ENCODE peak calls at places on chromosome 7, in nine cellular contexts. One of them, this sample, is unnamed.

GRCh38 chr7:38451840-38452239 is 178.4 kb upstream of the TARP start:
- DNase-seq in endothelial cell of umbilical vein: peak; percentile 54
- DNase-seq in CD4-positive, alpha-beta T cell: no peak
- DNase-seq in psoas muscle: no peak
- DNase-seq in body of pancreas: no peak
- DNase-seq in heart right ventricle: no peak
- DNase-seq in OCI-LY7: no peak
- DNase-seq in WERI-Rb-1: no peak
- DNase-seq in Peyer's patch: no peak
- DNase-seq in this sample: no peak

GRCh38 chr7:78412216-78412858 is 613.8 kb downstream of the PHTF2 start:
- DNase-seq in WERI-Rb-1: no peak
- DNase-seq in OCI-LY7: no peak
- DNase-seq in endothelial cell of umbilical vein: no peak
- DNase-seq in CD4-positive, alpha-beta T cell: no peak
- DNase-seq in body of pancreas: no peak
- DNase-seq in heart right ventricle: no peak
- DNase-seq in Peyer's patch: no peak
- DNase-seq in psoas muscle: no peak
- DNase-seq in this sample: no peak

GRCh38 chr7:111763221-111763791 is 201.0 kb upstream of the IMMP2L start:
- DNase-seq in CD4-positive, alpha-beta T cell: no peak
- DNase-seq in body of pancreas: no peak
- DNase-seq in endothelial cell of umbilical vein: peak; percentile 46
- DNase-seq in OCI-LY7: peak; percentile 6
- DNase-seq in Peyer's patch: no peak
- DNase-seq in WERI-Rb-1: peak; percentile 75
- DNase-seq in psoas muscle: no peak
- DNase-seq in heart right ventricle: no peak
- DNase-seq in this sample: no peak

GRCh38 chr7:116540743-116541142 is 15.9 kb downstream of the CAV1 start:
- DNase-seq in Peyer's patch: no peak
- DNase-seq in CD4-positive, alpha-beta T cell: no peak
- DNase-seq in OCI-LY7: no peak
- DNase-seq in WERI-Rb-1: no peak
- DNase-seq in heart right ventricle: no peak
- DNase-seq in psoas muscle: no peak
- DNase-seq in endothelial cell of umbilical vein: no peak
- DNase-seq in body of pancreas: no peak
- DNase-seq in this sample: no peak

GRCh38 chr7:25922296-25922695 is 229.7 kb upstream of the NFE2L3 start:
- DNase-seq in CD4-positive, alpha-beta T cell: no peak
- DNase-seq in WERI-Rb-1: no peak
- DNase-seq in OCI-LY7: no peak
- DNase-seq in endothelial cell of umbilical vein: no peak
- DNase-seq in Peyer's patch: no peak
- DNase-seq in psoas muscle: no peak
- DNase-seq in body of pancreas: no peak
- DNase-seq in heart right ventricle: no peak
- DNase-seq in this sample: no peak

GRCh38 chr7:141568227-141568626 is 17.0 kb downstream of the AGK start:
- DNase-seq in OCI-LY7: no peak
- DNase-seq in CD4-positive, alpha-beta T cell: no peak
- DNase-seq in endothelial cell of umbilical vein: no peak
- DNase-seq in psoas muscle: no peak
- DNase-seq in Peyer's patch: no peak
- DNase-seq in heart right ventricle: peak; percentile 47
- DNase-seq in WERI-Rb-1: no peak
- DNase-seq in body of pancreas: no peak
- DNase-seq in this sample: no peak

GRCh38 chr7:38506756-38507155 is 124.4 kb downstream of the AMPH start:
- DNase-seq in body of pancreas: no peak
- DNase-seq in CD4-positive, alpha-beta T cell: no peak
- DNase-seq in OCI-LY7: no peak
- DNase-seq in psoas muscle: no peak
- DNase-seq in Peyer's patch: no peak
- DNase-seq in heart right ventricle: no peak
- DNase-seq in WERI-Rb-1: no peak
- DNase-seq in endothelial cell of umbilical vein: no peak
- DNase-seq in this sample: no peak

GRCh38 chr7:24741691-24742639 is 15.3 kb downstream of the GSDME start:
- DNase-seq in psoas muscle: peak; percentile 73
- DNase-seq in Peyer's patch: peak; percentile 87
- DNase-seq in endothelial cell of umbilical vein: no peak
- DNase-seq in body of pancreas: no peak
- DNase-seq in WERI-Rb-1: no peak
- DNase-seq in heart right ventricle: peak; percentile 17
- DNase-seq in OCI-LY7: no peak
- DNase-seq in CD4-positive, alpha-beta T cell: no peak
- DNase-seq in this sample: no peak

GRCh38 chr7:28629216-28629848 is 217.0 kb downstream of the CREB5 start:
- DNase-seq in Peyer's patch: peak; percentile 54
- DNase-seq in endothelial cell of umbilical vein: no peak
- DNase-seq in body of pancreas: no peak
- DNase-seq in psoas muscle: peak; percentile 71
- DNase-seq in OCI-LY7: no peak
- DNase-seq in CD4-positive, alpha-beta T cell: no peak
- DNase-seq in heart right ventricle: no peak
- DNase-seq in WERI-Rb-1: no peak
- DNase-seq in this sample: no peak

GRCh38 chr7:27889800-27890199 is 149.8 kb downstream of the TAX1BP1 start:
- DNase-seq in Peyer's patch: no peak
- DNase-seq in CD4-positive, alpha-beta T cell: no peak
- DNase-seq in WERI-Rb-1: no peak
- DNase-seq in endothelial cell of umbilical vein: no peak
- DNase-seq in body of pancreas: no peak
- DNase-seq in heart right ventricle: no peak
- DNase-seq in OCI-LY7: no peak
- DNase-seq in psoas muscle: no peak
- DNase-seq in this sample: no peak

GRCh38 chr7:51256244-51256781 is 60.3 kb downstream of the COBL start:
- DNase-seq in WERI-Rb-1: no peak
- DNase-seq in Peyer's patch: peak; percentile 54
- DNase-seq in body of pancreas: no peak
- DNase-seq in endothelial cell of umbilical vein: no peak
- DNase-seq in psoas muscle: no peak
- DNase-seq in CD4-positive, alpha-beta T cell: no peak
- DNase-seq in heart right ventricle: no peak
- DNase-seq in OCI-LY7: no peak
- DNase-seq in this sample: no peak

GRCh38 chr7:122694697-122695096 is 4.2 kb downstream of the RNF133 start:
- DNase-seq in WERI-Rb-1: no peak
- DNase-seq in CD4-positive, alpha-beta T cell: no peak
- DNase-seq in Peyer's patch: no peak
- DNase-seq in psoas muscle: no peak
- DNase-seq in OCI-LY7: no peak
- DNase-seq in body of pancreas: no peak
- DNase-seq in heart right ventricle: no peak
- DNase-seq in endothelial cell of umbilical vein: no peak
- DNase-seq in this sample: no peak

GRCh38 chr7:112622159-112622715 is 141.4 kb downstream of the LSMEM1 start:
- DNase-seq in CD4-positive, alpha-beta T cell: no peak
- DNase-seq in endothelial cell of umbilical vein: no peak
- DNase-seq in OCI-LY7: no peak
- DNase-seq in WERI-Rb-1: no peak
- DNase-seq in heart right ventricle: no peak
- DNase-seq in psoas muscle: no peak
- DNase-seq in body of pancreas: no peak
- DNase-seq in Peyer's patch: no peak
- DNase-seq in this sample: no peak

GRCh38 chr7:120254845-120255244 is 18.1 kb upstream of the KCND2 start:
- DNase-seq in heart right ventricle: peak; percentile 23
- DNase-seq in WERI-Rb-1: no peak
- DNase-seq in OCI-LY7: no peak
- DNase-seq in body of pancreas: no peak
- DNase-seq in psoas muscle: no peak
- DNase-seq in CD4-positive, alpha-beta T cell: no peak
- DNase-seq in endothelial cell of umbilical vein: no peak
- DNase-seq in Peyer's patch: no peak
- DNase-seq in this sample: no peak

GRCh38 chr7:37916673-37917660 is at the start of gene SFRP4:
- DNase-seq in psoas muscle: peak; percentile 84
- DNase-seq in CD4-positive, alpha-beta T cell: no peak
- DNase-seq in body of pancreas: peak; percentile 61
- DNase-seq in WERI-Rb-1: peak; percentile 67
- DNase-seq in endothelial cell of umbilical vein: peak; percentile 56
- DNase-seq in heart right ventricle: peak; percentile 61
- DNase-seq in Peyer's patch: peak; percentile 69
- DNase-seq in OCI-LY7: peak; percentile 23
- DNase-seq in this sample: peak; percentile 82

GRCh38 chr7:20201380-20201779 is 15.8 kb downstream of the MACC1 start:
- DNase-seq in Peyer's patch: peak; percentile 62
- DNase-seq in heart right ventricle: no peak
- DNase-seq in endothelial cell of umbilical vein: no peak
- DNase-seq in OCI-LY7: peak; percentile 12
- DNase-seq in psoas muscle: no peak
- DNase-seq in WERI-Rb-1: no peak
- DNase-seq in CD4-positive, alpha-beta T cell: no peak
- DNase-seq in body of pancreas: no peak
- DNase-seq in this sample: peak; percentile 62

GRCh38 chr7:20200965-20201364 is 16.2 kb downstream of the MACC1 start:
- DNase-seq in WERI-Rb-1: no peak
- DNase-seq in OCI-LY7: no peak
- DNase-seq in heart right ventricle: no peak
- DNase-seq in CD4-positive, alpha-beta T cell: no peak
- DNase-seq in Peyer's patch: no peak
- DNase-seq in body of pancreas: no peak
- DNase-seq in psoas muscle: no peak
- DNase-seq in endothelial cell of umbilical vein: no peak
- DNase-seq in this sample: no peak

GRCh38 chr7:20211376-20211775 is 5.8 kb downstream of the MACC1 start:
- DNase-seq in WERI-Rb-1: no peak
- DNase-seq in body of pancreas: no peak
- DNase-seq in OCI-LY7: no peak
- DNase-seq in psoas muscle: no peak
- DNase-seq in endothelial cell of umbilical vein: no peak
- DNase-seq in heart right ventricle: no peak
- DNase-seq in CD4-positive, alpha-beta T cell: no peak
- DNase-seq in Peyer's patch: no peak
- DNase-seq in this sample: no peak

GRCh38 chr7:20208651-20209307 is 8.4 kb downstream of the MACC1 start:
- DNase-seq in heart right ventricle: no peak
- DNase-seq in body of pancreas: no peak
- DNase-seq in psoas muscle: no peak
- DNase-seq in OCI-LY7: no peak
- DNase-seq in WERI-Rb-1: no peak
- DNase-seq in endothelial cell of umbilical vein: no peak
- DNase-seq in CD4-positive, alpha-beta T cell: no peak
- DNase-seq in Peyer's patch: no peak
- DNase-seq in this sample: no peak

GRCh38 chr7:20206104-20206896 is 10.9 kb downstream of the MACC1 start:
- DNase-seq in OCI-LY7: no peak
- DNase-seq in heart right ventricle: no peak
- DNase-seq in CD4-positive, alpha-beta T cell: no peak
- DNase-seq in Peyer's patch: no peak
- DNase-seq in psoas muscle: no peak
- DNase-seq in endothelial cell of umbilical vein: no peak
- DNase-seq in body of pancreas: no peak
- DNase-seq in WERI-Rb-1: no peak
- DNase-seq in this sample: no peak
- H3K9me3 ChIP-seq in OCI-LY7: peaks cover 20% of the 10 kb centered on the region
- H3K9me3 ChIP-seq in heart right ventricle: peaks cover 19% of the 10 kb centered on the region
- H3K9me3 ChIP-seq in CD4-positive, alpha-beta T cell: no peaks in the 10 kb centered on the region
- H3K9me3 ChIP-seq in Peyer's patch: no peaks in the 10 kb centered on the region
- H3K9me3 ChIP-seq in psoas muscle: no peaks in the 10 kb centered on the region
- H3K9me3 ChIP-seq in endothelial cell of umbilical vein: peaks cover 2% of the 10 kb centered on the region
- H3K9me3 ChIP-seq in body of pancreas: peaks cover 8% of the 10 kb centered on the region
- H3K9me3 ChIP-seq in WERI-Rb-1: peaks cover 12% of the 10 kb centered on the region
- H3K9me3 ChIP-seq in this sample: no peaks in the 10 kb centered on the region

DNA sequence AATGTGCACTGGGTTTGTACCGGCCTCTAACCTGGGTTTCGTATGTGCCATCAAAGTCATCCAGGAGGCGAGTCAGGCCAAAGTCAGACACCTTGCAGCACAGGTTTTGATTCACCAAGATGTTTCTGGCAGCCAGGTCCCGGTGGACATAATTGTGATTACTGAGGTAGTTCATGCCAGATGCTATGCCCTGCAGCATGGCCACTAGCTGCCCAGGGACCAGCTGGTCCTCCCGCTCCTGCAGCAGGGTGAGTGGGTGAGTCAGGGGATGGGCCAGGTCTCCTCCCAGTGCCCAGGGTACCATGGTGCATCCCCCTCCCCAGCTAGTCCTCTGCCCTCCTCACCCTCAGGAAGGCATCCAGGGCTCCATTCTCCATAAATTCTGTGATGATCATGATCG is 13.6 kb downstream of the ZYX start:
- DNase-seq in psoas muscle: no peak
- DNase-seq in body of pancreas: no peak
- DNase-seq in WERI-Rb-1: no peak
- DNase-seq in Peyer's patch: no peak
- DNase-seq in OCI-LY7: no peak
- DNase-seq in endothelial cell of umbilical vein: no peak
- DNase-seq in heart right ventricle: no peak
- DNase-seq in CD4-positive, alpha-beta T cell: no peak
- DNase-seq in this sample: no peak
- H3K9me3 ChIP-seq in psoas muscle: no peaks in the 10 kb centered on the region
- H3K9me3 ChIP-seq in body of pancreas: no peaks in the 10 kb centered on the region
- H3K9me3 ChIP-seq in WERI-Rb-1: no peaks in the 10 kb centered on the region
- H3K9me3 ChIP-seq in Peyer's patch: no peaks in the 10 kb centered on the region
- H3K9me3 ChIP-seq in OCI-LY7: no peaks in the 10 kb centered on the region
- H3K9me3 ChIP-seq in endothelial cell of umbilical vein: no peaks in the 10 kb centered on the region
- H3K9me3 ChIP-seq in heart right ventricle: no peaks in the 10 kb centered on the region
- H3K9me3 ChIP-seq in CD4-positive, alpha-beta T cell: no peaks in the 10 kb centered on the region
- H3K9me3 ChIP-seq in this sample: no peaks in the 10 kb centered on the region

DNA sequence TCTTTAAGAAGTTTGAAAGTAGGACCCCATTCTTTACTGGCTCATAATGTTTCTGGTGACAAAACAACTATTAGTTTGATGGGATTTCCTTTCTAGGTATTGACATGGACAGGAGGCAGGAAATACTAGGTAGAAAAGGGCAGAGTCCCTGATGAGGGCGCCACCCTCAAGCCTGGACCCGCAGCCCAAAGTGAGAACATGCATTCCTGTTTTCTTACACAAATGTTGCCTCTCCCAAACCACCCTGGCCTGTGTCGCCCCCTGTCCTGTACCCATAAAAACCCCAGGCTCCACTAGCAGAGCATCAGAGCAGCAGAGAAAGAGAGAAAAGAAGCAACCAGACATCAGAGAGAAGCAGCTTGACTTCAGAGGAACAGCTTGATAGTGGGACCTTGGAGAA is 1055.2 kb upstream of the POT1 start:
- DNase-seq in OCI-LY7: no peak
- DNase-seq in CD4-positive, alpha-beta T cell: no peak
- DNase-seq in heart right ventricle: no peak
- DNase-seq in Peyer's patch: no peak
- DNase-seq in WERI-Rb-1: no peak
- DNase-seq in endothelial cell of umbilical vein: no peak
- DNase-seq in body of pancreas: no peak
- DNase-seq in psoas muscle: no peak
- DNase-seq in this sample: no peak
- H3K9me3 ChIP-seq in OCI-LY7: no peaks in the 10 kb centered on the region
- H3K9me3 ChIP-seq in CD4-positive, alpha-beta T cell: no peaks in the 10 kb centered on the region
- H3K9me3 ChIP-seq in heart right ventricle: peaks cover 18% of the 10 kb centered on the region
- H3K9me3 ChIP-seq in Peyer's patch: no peaks in the 10 kb centered on the region
- H3K9me3 ChIP-seq in WERI-Rb-1: no peaks in the 10 kb centered on the region
- H3K9me3 ChIP-seq in endothelial cell of umbilical vein: no peaks in the 10 kb centered on the region
- H3K9me3 ChIP-seq in body of pancreas: no peaks in the 10 kb centered on the region
- H3K9me3 ChIP-seq in psoas muscle: peaks cover 8% of the 10 kb centered on the region
- H3K9me3 ChIP-seq in this sample: no peaks in the 10 kb centered on the region

DNA sequence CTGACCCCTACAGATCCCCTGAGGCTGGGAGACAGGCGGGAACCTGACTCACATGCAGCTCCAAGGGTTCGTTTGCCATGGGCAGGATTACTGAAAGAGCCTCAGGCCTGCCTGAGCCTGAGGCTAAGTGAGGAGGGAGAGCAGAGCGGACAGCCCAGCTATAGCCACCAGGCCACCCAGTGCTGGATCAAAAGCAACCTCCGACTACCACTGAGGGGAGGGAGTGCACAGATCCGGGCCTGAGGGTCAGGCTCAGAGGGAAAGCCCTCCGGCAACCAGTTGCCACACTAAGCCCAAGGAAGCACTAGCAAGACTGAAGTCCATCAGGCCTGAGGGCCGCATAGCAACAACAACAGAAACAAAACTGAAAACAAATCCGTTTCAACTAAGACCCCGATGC is 92.4 kb upstream of the VIPR2 start:
- DNase-seq in CD4-positive, alpha-beta T cell: no peak
- DNase-seq in body of pancreas: no peak
- DNase-seq in Peyer's patch: no peak
- DNase-seq in psoas muscle: no peak
- DNase-seq in heart right ventricle: no peak
- DNase-seq in OCI-LY7: no peak
- DNase-seq in WERI-Rb-1: no peak
- DNase-seq in endothelial cell of umbilical vein: no peak
- DNase-seq in this sample: no peak
- H3K9me3 ChIP-seq in CD4-positive, alpha-beta T cell: no peaks in the 10 kb centered on the region
- H3K9me3 ChIP-seq in body of pancreas: no peaks in the 10 kb centered on the region
- H3K9me3 ChIP-seq in Peyer's patch: no peaks in the 10 kb centered on the region
- H3K9me3 ChIP-seq in psoas muscle: no peaks in the 10 kb centered on the region
- H3K9me3 ChIP-seq in heart right ventricle: no peaks in the 10 kb centered on the region
- H3K9me3 ChIP-seq in OCI-LY7: no peaks in the 10 kb centered on the region
- H3K9me3 ChIP-seq in WERI-Rb-1: no peaks in the 10 kb centered on the region
- H3K9me3 ChIP-seq in endothelial cell of umbilical vein: no peaks in the 10 kb centered on the region
- H3K9me3 ChIP-seq in this sample: no peaks in the 10 kb centered on the region